ENCODE peak calls at places on chromosomes 4 and X, in ten cellular contexts. R is RWPE1, M is NCI-H2171 treated with DMSO at 0.1 percent for 48 hours, N is K562, T is substantia nigra, W is D341Med, P is T-helper 1 cell, C is AG10803, F is cardiac muscle cell, V is AG04449. I is an unnamed sample.

GRCh38 chrX:126985027-126985426 is 165.5 kb downstream of the PRR32 start:
- DNase-seq in R (no peak), M (no peak), N (no peak), T (no peak), W (no peak), P (no peak), C (no peak), F (no peak), V (no peak), I (no peak)

GRCh38 chrX:7614616-7615015 is 228.4 kb upstream of the VCX start:
- DNase-seq in R (no peak), M (peak), N (no peak), T (no peak), W (no peak), P (no peak), C (no peak), F (no peak), V (no peak), I (peak)

GRCh38 chr4:25029479-25030282 is 1.1 kb downstream of the LGI2 start:
- DNase-seq in R (no peak), M (no peak), N (no peak), T (no peak), W (peak), P (no peak), C (no peak), F (no peak), V (no peak), I (peak)

GRCh38 chr4:110073045-110073845 is 125.2 kb downstream of the ELOVL6 start:
- DNase-seq in R (no peak), M (no peak), N (no peak), T (no peak), W (no peak), P (no peak), C (no peak), F (peak), V (no peak), I (no peak)

GRCh38 chr4:7428261-7429068 is 6.3 kb downstream of the PSAPL1 start:
- DNase-seq in R (no peak), M (no peak), N (no peak), T (no peak), W (no peak), P (no peak), C (no peak), F (no peak), V (no peak), I (no peak)

GRCh38 chr4:127249066-127249766 is 383.5 kb upstream of the INTU start:
- DNase-seq in R (no peak), M (no peak), N (peak), T (no peak), W (no peak), P (no peak), C (peak), F (peak), V (no peak), I (no peak)

GRCh38 chrX:134670241-134670811 is 12.1 kb upstream of the PLAC1 start:
- DNase-seq in R (peak), M (peak), N (peak), T (no peak), W (no peak), P (no peak), C (peak), F (peak), V (peak), I (no peak)

GRCh38 chr4:98468744-98469143 is 189.7 kb downstream of the TSPAN5 start:
- DNase-seq in R (no peak), M (no peak), N (peak), T (no peak), W (no peak), P (no peak), C (peak), F (peak), V (no peak), I (no peak)

GRCh38 chr4:25590171-25590570 is 65.5 kb upstream of the SLC34A2 start:
- DNase-seq in R (no peak), M (no peak), N (no peak), T (no peak), W (no peak), P (no peak), C (no peak), F (no peak), V (no peak), I (no peak)

I was measured in COR-L47.